ENCODE peak calls at places on chromosomes 16 and 17, in five cellular contexts. One of them, this sample, is unnamed.

GRCh38 chr17:63993368-63993990 is 4.7 kb upstream of the PRR29 start:
- DNase-seq in GM12878: no peak
- DNase-seq in GM23338: no peak
- DNase-seq in HepG2: no peak
- DNase-seq in A549: no peak
- DNase-seq in this sample: no peak

GRCh38 chr16:87855852-87856715 is 13.2 kb downstream of the SLC7A5 start:
- DNase-seq in HepG2: peak; percentile 83
- DNase-seq in GM12878: no peak
- DNase-seq in A549: peak; percentile 79
- DNase-seq in GM23338: no peak
- DNase-seq in this sample: no peak

GRCh38 chr17:31052187-31052889 is 42.4 kb upstream of the NF1 start:
- DNase-seq in A549: peak; percentile 67
- DNase-seq in GM12878: no peak
- DNase-seq in HepG2: peak; percentile 35
- DNase-seq in GM23338: no peak
- DNase-seq in this sample: peak; percentile 63

GRCh38 chr16:83813818-83814653 is 6.3 kb downstream of the HSBP1 start:
- DNase-seq in A549: peak; percentile 40
- DNase-seq in GM23338: peak; percentile 62
- DNase-seq in HepG2: peak; percentile 73
- DNase-seq in GM12878: no peak
- DNase-seq in this sample: no peak

GRCh38 chr17:55426851-55427586 is 5.4 kb upstream of the MMD start:
- DNase-seq in A549: no peak
- DNase-seq in GM12878: no peak
- DNase-seq in GM23338: no peak
- DNase-seq in HepG2: no peak
- DNase-seq in this sample: no peak

GRCh38 chr17:8056232-8056975 is 17.5 kb downstream of the ALOX15B start:
- DNase-seq in HepG2: peak; percentile 93
- DNase-seq in GM12878: peak; percentile 44
- DNase-seq in GM23338: no peak
- DNase-seq in A549: no peak
- DNase-seq in this sample: no peak

GRCh38 chr17:63914471-63914870 is 3.4 kb upstream of the CSHL1 start:
- DNase-seq in GM23338: no peak
- DNase-seq in GM12878: no peak
- DNase-seq in HepG2: no peak
- DNase-seq in A549: no peak
- DNase-seq in this sample: no peak

GRCh38 chr17:14451729-14452191 is 150.9 kb downstream of the HS3ST3B1 start:
- DNase-seq in A549: no peak
- DNase-seq in GM12878: no peak
- DNase-seq in HepG2: no peak
- DNase-seq in GM23338: no peak
- DNase-seq in this sample: no peak

GRCh38 chr16:47132310-47132709 is 11.4 kb downstream of the NETO2 start:
- DNase-seq in GM12878: no peak
- DNase-seq in GM23338: no peak
- DNase-seq in HepG2: no peak
- DNase-seq in A549: no peak
- DNase-seq in this sample: no peak

GRCh38 chr17:40355804-40356758 is 8.5 kb downstream of the GJD3 start:
- DNase-seq in A549: no peak
- DNase-seq in GM12878: no peak
- DNase-seq in HepG2: no peak
- DNase-seq in GM23338: no peak
- DNase-seq in this sample: no peak

GRCh38 chr17:4554441-4554996 is 665 bp downstream of the MYBBP1A start:
- DNase-seq in GM12878: no peak
- DNase-seq in A549: no peak
- DNase-seq in GM23338: no peak
- DNase-seq in HepG2: no peak
- DNase-seq in this sample: peak; percentile 24

GRCh38 chr16:2160915-2161551 is 5.5 kb downstream of the TRAF7 start:
- DNase-seq in GM23338: no peak
- DNase-seq in A549: no peak
- DNase-seq in GM12878: no peak
- DNase-seq in HepG2: peak; percentile 53
- DNase-seq in this sample: no peak

GRCh38 chr17:57869599-57870282 is 19.9 kb upstream of the MRPS23 start:
- DNase-seq in GM23338: no peak
- DNase-seq in A549: peak; percentile 62
- DNase-seq in HepG2: no peak
- DNase-seq in GM12878: no peak
- DNase-seq in this sample: no peak

GRCh38 chr16:85258166-85258565 is 145.9 kb upstream of the CIBAR2 start:
- DNase-seq in GM12878: no peak
- DNase-seq in HepG2: no peak
- DNase-seq in GM23338: no peak
- DNase-seq in A549: no peak
- DNase-seq in this sample: no peak

GRCh38 chr16:3998793-3999478 is 117.3 kb downstream of the ADCY9 start:
- DNase-seq in GM23338: no peak
- DNase-seq in A549: peak; percentile 51
- DNase-seq in HepG2: no peak
- DNase-seq in GM12878: no peak
- DNase-seq in this sample: no peak

GRCh38 chr16:89006036-89006752 is 29.2 kb upstream of the CBFA2T3 start:
- DNase-seq in HepG2: no peak
- DNase-seq in GM12878: no peak
- DNase-seq in A549: no peak
- DNase-seq in GM23338: no peak
- DNase-seq in this sample: no peak

GRCh38 chr17:15446036-15446435 is 21.4 kb downstream of the CDRT4 start:
- DNase-seq in HepG2: no peak
- DNase-seq in GM23338: peak; percentile 90
- DNase-seq in GM12878: no peak
- DNase-seq in A549: no peak
- DNase-seq in this sample: peak; percentile 10

GRCh38 chr16:58031016-58031800 is 5.7 kb downstream of the MMP15 start:
- DNase-seq in GM23338: no peak
- DNase-seq in GM12878: no peak
- DNase-seq in A549: no peak
- DNase-seq in HepG2: no peak
- DNase-seq in this sample: no peak

GRCh38 chr17:31715436-31715835 is 143.6 kb downstream of the COPRS start:
- DNase-seq in GM12878: no peak
- DNase-seq in HepG2: no peak
- DNase-seq in A549: no peak
- DNase-seq in GM23338: no peak
- DNase-seq in this sample: no peak

GRCh38 chr17:77308768-77309726 is 168.3 kb downstream of the SEC14L1 start:
- DNase-seq in A549: no peak
- DNase-seq in GM23338: no peak
- DNase-seq in GM12878: no peak
- DNase-seq in HepG2: no peak
- DNase-seq in this sample: no peak

DNA sequence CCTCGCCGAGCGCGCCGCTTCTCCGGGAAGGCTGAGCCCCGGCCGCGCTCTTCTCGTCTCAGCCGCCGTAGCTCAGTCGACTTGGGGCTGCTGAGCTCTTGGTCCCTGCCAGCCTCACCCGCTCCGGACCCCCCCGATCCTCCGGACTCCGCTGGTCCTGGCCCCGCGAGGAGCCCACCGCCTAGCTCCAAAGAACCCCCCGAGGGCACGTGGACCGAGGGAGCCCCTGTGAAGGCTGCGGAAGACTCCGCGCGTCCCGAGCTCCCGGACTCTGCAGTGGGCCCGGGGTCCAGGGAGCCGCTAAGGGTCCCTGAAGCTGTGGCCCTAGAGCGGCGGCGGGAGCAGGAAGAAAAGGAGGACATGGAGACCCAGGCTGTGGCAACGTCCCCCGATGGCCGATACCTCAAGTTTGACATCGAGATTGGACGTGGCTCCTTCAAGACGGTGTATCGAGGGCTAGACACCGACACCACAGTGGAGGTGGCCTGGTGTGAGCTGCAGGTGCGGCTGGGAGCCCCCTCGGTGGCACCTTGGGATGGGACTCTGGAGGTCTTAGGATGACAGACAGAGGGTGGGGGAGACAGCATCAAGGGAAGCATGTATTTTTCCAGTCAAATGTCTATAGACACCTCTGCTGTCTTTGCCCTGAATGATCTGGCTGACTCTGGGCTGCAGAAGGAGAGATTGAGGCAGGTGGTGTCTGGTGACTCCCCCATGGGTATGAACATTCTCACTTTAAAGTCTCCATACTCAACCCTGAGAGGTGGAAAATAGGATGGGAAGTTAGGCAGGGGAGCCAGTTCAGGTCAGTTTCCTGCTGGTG is 617 bp downstream of the WNK4 start:
- DNase-seq in GM12878: no peak
- DNase-seq in HepG2: no peak
- DNase-seq in A549: no peak
- DNase-seq in GM23338: peak; percentile 46
- DNase-seq in this sample: no peak
- TF ChIP-seq JUNB in GM12878: no peak
- TF ChIP-seq JUNB in HepG2: no peak
- TF ChIP-seq JUNB in A549: no peak
- TF ChIP-seq JUNB in GM23338: no peak
- TF ChIP-seq JUNB in this sample: no peak

GRCh38 chr16:80936410-80936809 is 70.3 kb downstream of the CMC2 start:
- DNase-seq in HepG2: no peak
- DNase-seq in GM12878: no peak
- DNase-seq in GM23338: no peak
- DNase-seq in A549: no peak
- DNase-seq in this sample: no peak

GRCh38 chr16:80931661-80931984 is 75.1 kb downstream of the CMC2 start:
- DNase-seq in GM23338: no peak
- DNase-seq in HepG2: no peak
- DNase-seq in A549: no peak
- DNase-seq in GM12878: no peak
- DNase-seq in this sample: no peak

GRCh38 chr16:80935691-80936090 is 71.0 kb downstream of the CMC2 start:
- DNase-seq in GM12878: no peak
- DNase-seq in HepG2: no peak
- DNase-seq in GM23338: no peak
- DNase-seq in A549: no peak
- DNase-seq in this sample: no peak

GRCh38 chr16:80932725-80933124 is 74.0 kb downstream of the CMC2 start:
- DNase-seq in HepG2: no peak
- DNase-seq in GM12878: no peak
- DNase-seq in GM23338: peak; percentile 40
- DNase-seq in A549: peak; percentile 37
- DNase-seq in this sample: no peak

DNA sequence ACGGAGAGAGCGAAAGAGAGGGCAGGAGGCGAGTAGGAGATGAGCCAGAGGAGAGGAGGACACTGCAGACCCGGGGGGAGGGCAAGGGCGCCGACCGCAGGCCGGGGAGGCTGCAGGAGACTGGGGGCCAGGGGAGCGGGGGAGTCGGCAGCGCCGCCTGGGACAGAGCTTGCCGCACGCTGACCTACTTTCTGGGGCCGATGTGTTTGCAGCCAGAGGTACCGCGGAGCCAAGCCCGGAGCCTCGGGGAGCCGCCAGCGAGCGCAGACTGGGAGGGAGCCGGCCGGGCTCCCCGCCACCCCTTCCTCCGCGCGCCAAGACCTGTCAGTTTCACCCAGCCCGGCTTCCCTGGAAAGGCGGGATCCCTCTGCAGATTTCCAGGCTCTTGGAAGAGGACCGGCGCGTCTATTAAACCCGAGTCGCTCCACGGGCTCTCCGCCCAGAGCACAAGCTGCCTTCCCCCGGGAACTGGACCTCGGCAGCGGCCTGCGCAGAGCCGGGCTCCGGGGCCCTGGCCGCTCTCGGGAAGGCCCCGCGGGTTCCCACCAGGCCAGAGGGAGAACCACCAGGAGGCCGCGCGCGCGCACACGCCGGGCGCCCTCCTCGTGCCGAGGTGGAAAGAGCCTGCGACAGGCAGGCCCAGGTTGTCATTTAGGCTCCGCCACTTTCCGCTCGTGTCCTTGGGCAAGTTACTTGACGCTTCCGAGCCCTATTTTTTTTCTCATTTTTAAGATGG is 74.5 kb downstream of the CMC2 start:
- DNase-seq in HepG2: peak; percentile 23
- DNase-seq in GM23338: peak; percentile 74
- DNase-seq in GM12878: no peak
- DNase-seq in A549: peak; percentile 71
- DNase-seq in this sample: no peak
- TF ChIP-seq JUNB in HepG2: no peak
- TF ChIP-seq JUNB in GM23338: no peak
- TF ChIP-seq JUNB in GM12878: no peak
- TF ChIP-seq JUNB in A549: no peak
- TF ChIP-seq JUNB in this sample: no peak

DNA sequence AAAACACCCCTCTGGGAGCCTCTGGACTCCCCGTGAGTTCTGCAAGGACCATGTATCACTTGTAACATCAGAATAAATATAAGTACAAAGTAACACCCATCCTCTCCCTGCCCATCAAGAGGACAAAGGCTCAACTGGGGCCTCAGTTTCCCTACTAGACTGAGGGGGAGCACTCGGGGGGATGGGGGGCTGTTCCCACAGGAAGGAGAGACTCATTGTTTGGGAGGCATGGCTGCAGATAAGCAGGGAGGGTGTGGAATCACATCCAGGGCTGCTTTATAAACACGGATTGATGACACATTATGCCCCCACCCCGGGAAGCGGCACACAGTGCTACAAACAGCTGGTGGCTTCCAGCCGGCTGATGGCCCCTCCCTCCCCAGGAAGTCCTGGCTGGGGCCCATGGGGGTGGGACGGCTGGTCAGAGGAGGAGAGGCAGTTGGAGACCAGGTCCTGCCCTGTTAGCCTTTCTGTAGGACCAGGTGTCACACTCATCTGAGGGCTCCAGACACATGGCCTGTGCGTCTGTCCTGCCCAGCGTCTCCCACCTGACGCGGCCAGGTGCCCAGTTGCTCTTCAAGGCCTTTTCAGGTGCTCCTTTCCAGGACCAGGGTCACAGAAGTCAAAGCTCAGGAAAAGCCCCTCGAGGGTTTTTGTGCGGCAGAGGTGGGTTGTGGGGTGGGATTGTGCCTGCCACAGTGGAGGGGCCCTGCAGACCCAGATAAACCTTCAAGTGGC is 1.3 kb upstream of the MPG start:
- DNase-seq in A549: no peak
- DNase-seq in HepG2: peak; percentile 66
- DNase-seq in GM12878: no peak
- DNase-seq in GM23338: no peak
- DNase-seq in this sample: peak; percentile 86
- TF ChIP-seq JUNB in A549: no peak
- TF ChIP-seq JUNB in HepG2: no peak
- TF ChIP-seq JUNB in GM12878: no peak
- TF ChIP-seq JUNB in GM23338: no peak
- TF ChIP-seq JUNB in this sample: no peak

DNA sequence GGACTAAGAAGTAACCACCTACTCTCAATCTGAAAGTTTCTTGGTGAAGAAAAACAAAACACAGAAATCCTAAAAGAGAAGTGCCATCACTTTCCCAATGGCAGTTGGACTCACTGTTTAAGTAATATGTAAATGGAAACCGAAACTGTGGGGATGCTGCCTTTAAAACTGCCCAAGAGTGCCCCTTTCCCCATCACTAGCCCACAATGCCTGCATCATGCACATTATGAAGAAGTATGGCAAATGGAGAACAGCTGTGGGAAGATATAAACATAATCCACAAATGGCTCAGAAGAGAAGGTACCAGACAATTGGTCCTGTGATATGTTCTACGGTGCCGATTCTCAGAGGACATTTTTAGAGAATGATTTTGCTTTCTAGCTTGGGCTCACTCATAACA is 33.5 kb upstream of the SLC6A2 start:
- DNase-seq in A549: no peak
- DNase-seq in GM23338: no peak
- DNase-seq in HepG2: no peak
- DNase-seq in GM12878: no peak
- DNase-seq in this sample: no peak
- TF ChIP-seq JUNB in A549: no peak
- TF ChIP-seq JUNB in GM23338: no peak
- TF ChIP-seq JUNB in HepG2: no peak
- TF ChIP-seq JUNB in GM12878: no peak
- TF ChIP-seq JUNB in this sample: no peak

This sample was measured in K562.